ENCODE peak calls at places on chromosomes 11 and 22, in four cellular contexts. T is GM23248, R is PC-3, B is GM23338. A is an unnamed sample. For H3F3A, the result is how much of the 10 kb centered on the place peaks cover.

GRCh38 chr11:70168405-70168754 is 34.7 kb upstream of the FADD start:
- DNase-seq in R (no peak), T (no peak), B (no peak), A (no peak)

GRCh38 chr11:119536801-119537200 is 113.8 kb upstream of the THY1 start:
- DNase-seq in T (no peak), B (peak), R (no peak), A (no peak)

GRCh38 chr11:34052608-34053160 is 1.2 kb downstream of the CAPRIN1 start:
- DNase-seq in B (peak), R (no peak), T (peak), A (peak)

GRCh38 chr22:29867260-29867659 is 15.7 kb upstream of the MTMR3 start:
- DNase-seq in T (no peak), B (no peak), R (no peak), A (no peak)

GRCh38 chr11:133526790-133527189 is 5.5 kb downstream of the OPCML start:
- DNase-seq in B (no peak), T (no peak), R (no peak), A (no peak)

GRCh38 chr11:34745209-34745608 is 124.3 kb downstream of the EHF start:
- DNase-seq in R (no peak), T (no peak), B (no peak), A (peak)

GRCh38 chr11:70483077-70483861 is 84.9 kb downstream of the CTTN start:
- DNase-seq in T (peak), R (peak), B (peak), A (no peak)

GRCh38 chr11:77250881-77251640 is 50.4 kb downstream of the GDPD4 start:
- DNase-seq in B (no peak), T (peak), R (peak), A (no peak)

GRCh38 chr11:116859175-116859574 is 21.8 kb upstream of the APOA1 start:
- DNase-seq in T (no peak), B (no peak), R (no peak), A (no peak)

GRCh38 chr11:128733440-128734115 is 39.7 kb downstream of the FLI1 start:
- DNase-seq in R (no peak), T (no peak), B (peak), A (peak)

GRCh38 chr11:71485063-71485399 is 32.0 kb downstream of the NADSYN1 start:
- DNase-seq in R (no peak), B (no peak), T (no peak), A (no peak)

GRCh38 chr11:29184939-29185890 is 831.6 kb downstream of the KCNA4 start:
- DNase-seq in B (no peak), R (peak), T (peak), A (no peak)

GRCh38 chr11:57476883-57477506 is 16.7 kb downstream of the RTN4RL2 start:
- DNase-seq in B (peak), R (peak), T (peak), A (peak)

GRCh38 chr11:46331653-46331984 is 15.6 kb upstream of the DGKZ start:
- DNase-seq in B (no peak), R (no peak), T (peak), A (no peak)

GRCh38 chr11:46334211-46334610 is 13.1 kb upstream of the DGKZ start:
- DNase-seq in R (no peak), B (no peak), T (no peak), A (no peak)

GRCh38 chr11:46333129-46333947 is 13.9 kb upstream of the DGKZ start:
- DNase-seq in B (peak), T (peak), R (no peak), A (peak)

GRCh38 chr11:46332093-46332567 is 15.1 kb upstream of the DGKZ start:
- DNase-seq in T (no peak), B (no peak), R (no peak), A (no peak)

DNA sequence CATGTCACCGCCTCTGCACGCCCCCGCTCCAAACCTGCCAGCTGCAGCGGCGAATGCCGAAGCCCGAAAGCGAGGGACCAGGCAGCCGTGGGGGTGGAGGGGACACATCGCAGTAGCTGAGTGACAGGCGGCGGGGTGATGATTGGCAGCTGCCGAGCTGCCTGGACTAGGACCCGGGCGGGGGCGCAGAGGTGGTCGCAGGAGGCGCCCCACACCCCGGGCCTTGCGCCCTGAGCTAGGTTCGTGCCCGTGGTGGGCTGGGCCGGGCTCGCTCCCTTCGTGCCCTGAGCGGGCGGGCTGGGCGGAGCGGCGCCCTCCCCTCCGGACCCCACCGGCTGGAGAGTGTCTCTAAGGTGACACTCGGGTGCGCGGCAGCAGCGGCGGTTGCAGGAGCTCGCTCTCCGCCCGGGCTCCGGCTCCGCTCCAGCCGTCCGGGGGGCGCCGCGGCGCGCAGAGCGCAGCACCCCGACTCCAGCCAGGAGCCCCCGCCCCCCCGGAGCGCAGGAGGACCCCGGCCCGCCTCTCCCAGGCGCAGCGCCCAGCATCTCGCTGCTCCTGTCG is 14.6 kb upstream of the DGKZ start:
- DNase-seq in R (no peak), B (peak), T (peak), A (peak)
- TF ChIP-seq EZH2 in R (no peak), B (peak), T (peak), A (peak)

GRCh38 chr11:111361082-111361801 is 17.8 kb downstream of the POU2AF1 start:
- DNase-seq in T (no peak), B (no peak), R (no peak), A (no peak)
- H3F3A ChIP-seq in T (under half), B (under half), R (under half), A (under half)

GRCh38 chr11:31805037-31805628 is 6.0 kb downstream of the PAX6 start:
- DNase-seq in R (no peak), B (peak), T (no peak), A (peak)
- TF ChIP-seq EZH2 in R (no peak), B (peak), T (peak), A (no peak)

DNA sequence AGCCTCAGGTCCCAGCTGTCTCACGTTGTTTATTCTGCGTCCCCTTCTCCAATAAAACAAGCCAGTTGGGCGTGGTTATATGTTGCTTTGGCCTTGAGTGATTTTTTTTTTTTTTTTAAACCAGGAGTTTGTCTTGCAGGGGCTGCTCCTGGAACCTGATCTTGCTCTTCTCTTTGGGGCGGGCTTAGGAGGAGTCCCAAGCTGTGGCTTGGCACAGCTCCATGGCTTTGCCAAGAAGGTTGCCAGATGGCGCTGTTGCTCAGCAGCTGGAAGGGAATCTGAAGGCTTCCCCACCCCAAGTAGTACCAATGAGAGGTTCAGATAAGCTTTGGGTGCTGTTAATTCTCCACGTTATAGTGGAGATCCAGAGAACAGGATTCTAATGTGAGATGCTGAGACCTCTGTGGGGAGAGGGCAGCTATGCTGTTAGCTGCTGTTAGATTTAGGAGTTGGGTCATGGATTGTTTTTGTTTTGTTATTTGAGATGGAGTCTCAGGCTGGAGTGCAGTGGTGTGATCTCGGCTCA is 2.0 kb upstream of the FERMT3 start:
- DNase-seq in R (peak), T (peak), B (peak), A (peak)
- H3F3A ChIP-seq in R (under half), T (under half), B (under half), A (under half)

DNA sequence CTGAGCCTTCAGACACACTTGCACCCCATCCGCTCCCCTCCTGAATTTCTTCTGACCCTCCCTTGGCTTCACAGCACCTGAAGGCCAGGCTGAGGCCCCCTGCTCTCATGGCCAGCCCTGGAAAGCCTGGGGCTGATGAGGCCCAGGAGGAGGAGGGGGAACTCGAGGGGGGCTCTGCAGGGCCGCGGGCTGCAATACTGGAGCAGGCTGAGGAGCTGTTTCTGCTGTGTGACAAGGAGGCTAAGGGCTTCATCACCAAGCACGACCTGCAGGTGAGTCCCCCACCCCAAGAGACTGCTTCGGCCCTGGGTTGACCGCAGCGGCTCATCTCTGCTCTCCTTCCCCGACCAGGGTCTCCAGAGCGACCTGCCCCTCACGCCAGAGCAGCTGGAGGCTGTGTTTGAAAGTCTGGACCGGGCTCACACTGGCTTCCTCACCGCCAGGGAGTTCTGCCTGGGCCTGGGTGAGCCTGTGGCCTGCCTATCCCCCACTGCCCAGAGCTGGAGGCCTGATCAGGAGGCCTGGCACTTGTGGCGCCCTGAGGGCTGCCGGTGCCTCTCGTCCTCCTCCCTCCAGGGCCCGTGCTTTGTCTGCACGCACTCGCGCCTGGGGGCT is 889 bp downstream of the CRACR2B start:
- DNase-seq in T (no peak), B (no peak), R (no peak), A (peak)
- TF ChIP-seq EZH2 in T (no peak), B (no peak), R (no peak), A (no peak)

DNA sequence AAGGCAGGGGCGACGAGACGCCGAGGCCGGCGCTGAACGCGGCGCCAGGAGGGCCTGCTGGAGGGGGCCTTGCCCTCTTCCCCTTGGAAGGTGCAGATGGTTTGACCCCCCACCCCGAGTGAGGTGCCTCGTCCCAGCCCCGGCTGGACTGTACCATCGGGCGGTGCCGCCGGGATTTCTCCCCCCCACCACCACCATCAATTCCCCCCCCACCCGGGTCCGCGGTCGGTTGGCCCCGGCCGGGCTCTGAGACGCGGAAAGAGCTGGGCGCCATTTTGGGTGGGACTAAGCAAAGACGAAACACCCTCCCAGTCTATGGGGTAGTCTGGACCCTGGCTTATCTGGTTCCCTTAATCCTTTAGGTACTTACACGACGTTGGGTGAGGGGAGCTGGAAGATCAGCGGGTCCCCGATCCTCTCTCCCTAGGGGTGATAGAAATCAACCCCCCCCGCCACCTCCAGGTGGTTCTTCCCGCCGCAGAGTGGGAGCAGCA is at the start of gene PRDM10:
- DNase-seq in T (peak), R (peak), B (peak), A (peak)
- H3F3A ChIP-seq in T (under half), R (under half), B (under half), A (under half)

GRCh38 chr22:43110444-43110926 is at the start of gene BIK:
- DNase-seq in B (peak), T (peak), R (peak), A (peak)
- TF ChIP-seq EZH2 in B (no peak), T (peak), R (no peak), A (no peak)

GRCh38 chr22:36332623-36333331 is 55.0 kb downstream of the MYH9 start:
- DNase-seq in R (peak), B (no peak), T (peak), A (no peak)
- H3F3A ChIP-seq in R (under half), B (under half), T (half or more), A (under half)

GRCh38 chr22:50561401-50562074 is 1.2 kb downstream of the SYCE3 start:
- DNase-seq in B (peak), T (no peak), R (no peak), A (no peak)

GRCh38 chr22:50564289-50564688 is 1.6 kb upstream of the SYCE3 start:
- DNase-seq in R (peak), B (no peak), T (no peak), A (no peak)

GRCh38 chr22:50562523-50563409 is at the start of gene SYCE3:
- DNase-seq in T (peak), R (peak), B (peak), A (peak)

GRCh38 chr22:50560034-50560433 is 2.7 kb downstream of the SYCE3 start:
- DNase-seq in R (no peak), T (no peak), B (no peak), A (no peak)

DNA sequence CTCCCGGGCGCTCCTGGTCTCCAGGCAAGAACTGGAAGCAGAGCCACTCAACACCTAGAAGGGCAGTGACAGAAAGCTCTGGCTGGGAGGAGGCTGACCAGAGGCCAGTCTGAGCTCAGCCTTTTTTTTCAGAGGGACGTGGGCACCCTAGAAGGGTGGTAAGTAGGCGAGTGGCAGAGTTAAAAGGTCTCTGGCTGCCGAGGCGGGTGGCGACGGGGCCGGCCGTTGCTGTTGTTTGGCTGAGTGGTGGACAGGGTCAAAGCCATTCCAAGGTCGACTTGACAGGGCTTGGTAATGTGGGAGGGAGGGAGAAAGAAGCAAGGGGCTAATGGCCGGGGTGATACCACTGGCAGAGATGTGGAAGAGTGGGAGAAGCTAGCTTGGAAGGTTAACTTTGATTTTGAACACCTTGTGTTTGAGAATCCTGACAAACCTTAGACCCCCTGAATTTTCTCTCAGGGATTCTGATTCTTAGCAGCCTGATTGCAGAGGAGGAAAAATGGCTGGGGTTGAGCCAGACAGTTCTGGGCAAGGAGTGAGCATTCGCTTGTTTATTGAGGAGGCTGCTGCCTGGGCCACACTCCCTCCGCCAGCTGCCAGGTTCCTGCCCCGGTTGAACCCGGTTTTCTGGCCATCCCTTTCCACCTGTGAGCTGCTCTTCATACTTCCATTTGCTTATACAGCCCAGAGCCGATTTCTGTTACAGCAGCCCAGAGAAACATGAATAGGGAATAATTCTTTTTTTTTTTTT is 866 bp upstream of the SYCE3 start:
- DNase-seq in B (peak), T (peak), R (no peak), A (no peak)
- TF ChIP-seq EZH2 in B (no peak), T (no peak), R (no peak), A (no peak)

GRCh38 chr11:16987205-16987568 is 27.0 kb downstream of the PLEKHA7 start:
- DNase-seq in T (no peak), R (no peak), B (peak), A (no peak)
- H3F3A ChIP-seq in T (under half), R (under half), B (under half), A (under half)